ENCODE peak calls at places on chromosomes 11 and 22, in seven cellular contexts. One of them, this sample, is unnamed.

GRCh38 chr11:12215192-12215591 is 104.8 kb downstream of the MICAL2 start:
- DNase-seq in Panc1: no peak
- DNase-seq in suprapubic skin: no peak
- DNase-seq in GM12891: no peak
- DNase-seq in GM12892: no peak
- DNase-seq in transverse colon: no peak
- DNase-seq in sigmoid colon: no peak
- DNase-seq in this sample: no peak

GRCh38 chr11:111512296-111513239 is at the start of gene BTG4:
- DNase-seq in Panc1: no peak
- DNase-seq in suprapubic skin: no peak
- DNase-seq in GM12891: peak
- DNase-seq in GM12892: peak
- DNase-seq in transverse colon: peak
- DNase-seq in sigmoid colon: peak
- DNase-seq in this sample: no peak

GRCh38 chr11:66985508-66986177 is 10.5 kb downstream of the C11orf86 start:
- DNase-seq in Panc1: no peak
- DNase-seq in suprapubic skin: no peak
- DNase-seq in GM12891: no peak
- DNase-seq in GM12892: no peak
- DNase-seq in transverse colon: no peak
- DNase-seq in sigmoid colon: no peak
- DNase-seq in this sample: peak

GRCh38 chr22:29396126-29396525 is 7.8 kb upstream of the AP1B1 start:
- DNase-seq in Panc1: no peak
- DNase-seq in suprapubic skin: peak
- DNase-seq in GM12891: no peak
- DNase-seq in GM12892: no peak
- DNase-seq in transverse colon: no peak
- DNase-seq in sigmoid colon: peak
- DNase-seq in this sample: no peak

GRCh38 chr11:12674936-12675696 is 895 bp downstream of the TEAD1 start:
- DNase-seq in Panc1: no peak
- DNase-seq in suprapubic skin: peak
- DNase-seq in GM12891: no peak
- DNase-seq in GM12892: no peak
- DNase-seq in transverse colon: no peak
- DNase-seq in sigmoid colon: peak
- DNase-seq in this sample: no peak

GRCh38 chr11:118004543-118005223 is 18.5 kb downstream of the IL10RA start:
- DNase-seq in Panc1: no peak
- DNase-seq in suprapubic skin: no peak
- DNase-seq in GM12891: no peak
- DNase-seq in GM12892: no peak
- DNase-seq in transverse colon: no peak
- DNase-seq in sigmoid colon: no peak
- DNase-seq in this sample: no peak

GRCh38 chr11:75339685-75340409 is 11.6 kb downstream of the ARRB1 start:
- DNase-seq in Panc1: no peak
- DNase-seq in suprapubic skin: no peak
- DNase-seq in GM12891: no peak
- DNase-seq in GM12892: no peak
- DNase-seq in transverse colon: no peak
- DNase-seq in sigmoid colon: no peak
- DNase-seq in this sample: no peak

GRCh38 chr22:47057916-47058585 is 295.6 kb downstream of the TBC1D22A start:
- DNase-seq in Panc1: no peak
- DNase-seq in suprapubic skin: peak
- DNase-seq in GM12891: no peak
- DNase-seq in GM12892: no peak
- DNase-seq in transverse colon: no peak
- DNase-seq in sigmoid colon: peak
- DNase-seq in this sample: no peak

GRCh38 chr11:18171377-18172000 is 1.1 kb upstream of the MRGPRX4 start:
- DNase-seq in Panc1: peak
- DNase-seq in suprapubic skin: no peak
- DNase-seq in GM12891: no peak
- DNase-seq in GM12892: no peak
- DNase-seq in transverse colon: no peak
- DNase-seq in sigmoid colon: no peak
- DNase-seq in this sample: no peak

GRCh38 chr11:47538741-47539575 is 14.0 kb downstream of the CELF1 start:
- DNase-seq in Panc1: no peak
- DNase-seq in suprapubic skin: no peak
- DNase-seq in GM12891: no peak
- DNase-seq in GM12892: no peak
- DNase-seq in transverse colon: no peak
- DNase-seq in sigmoid colon: no peak
- DNase-seq in this sample: no peak

GRCh38 chr11:37504066-37504611 is 906.1 kb upstream of the RAG2 start:
- DNase-seq in Panc1: peak
- DNase-seq in suprapubic skin: no peak
- DNase-seq in GM12891: peak
- DNase-seq in GM12892: peak
- DNase-seq in transverse colon: no peak
- DNase-seq in sigmoid colon: no peak
- DNase-seq in this sample: no peak

GRCh38 chr11:63680842-63681207 is 475 bp upstream of the RTN3 start:
- DNase-seq in Panc1: no peak
- DNase-seq in suprapubic skin: no peak
- DNase-seq in GM12891: no peak
- DNase-seq in GM12892: no peak
- DNase-seq in transverse colon: no peak
- DNase-seq in sigmoid colon: no peak
- DNase-seq in this sample: no peak

GRCh38 chr11:27902981-27903624 is 202.8 kb upstream of the BDNF start:
- DNase-seq in Panc1: no peak
- DNase-seq in suprapubic skin: no peak
- DNase-seq in GM12891: no peak
- DNase-seq in GM12892: no peak
- DNase-seq in transverse colon: no peak
- DNase-seq in sigmoid colon: no peak
- DNase-seq in this sample: no peak

GRCh38 chr22:17767236-17768065 is 6.8 kb downstream of the BID start:
- DNase-seq in Panc1: no peak
- DNase-seq in suprapubic skin: no peak
- DNase-seq in GM12891: no peak
- DNase-seq in GM12892: peak
- DNase-seq in transverse colon: no peak
- DNase-seq in sigmoid colon: no peak
- DNase-seq in this sample: no peak

GRCh38 chr11:124878497-124879228 is 13.4 kb downstream of the ROBO3 start:
- DNase-seq in Panc1: no peak
- DNase-seq in suprapubic skin: no peak
- DNase-seq in GM12891: no peak
- DNase-seq in GM12892: no peak
- DNase-seq in transverse colon: no peak
- DNase-seq in sigmoid colon: no peak
- DNase-seq in this sample: no peak

GRCh38 chr22:19981961-19982920 is 34.4 kb downstream of the ARVCF start:
- DNase-seq in Panc1: no peak
- DNase-seq in suprapubic skin: no peak
- DNase-seq in GM12891: no peak
- DNase-seq in GM12892: no peak
- DNase-seq in transverse colon: no peak
- DNase-seq in sigmoid colon: no peak
- DNase-seq in this sample: no peak

GRCh38 chr22:32754413-32755041 is 47.0 kb upstream of the TIMP3 start:
- DNase-seq in Panc1: no peak
- DNase-seq in suprapubic skin: no peak
- DNase-seq in GM12891: no peak
- DNase-seq in GM12892: no peak
- DNase-seq in transverse colon: peak
- DNase-seq in sigmoid colon: no peak
- DNase-seq in this sample: no peak

DNA sequence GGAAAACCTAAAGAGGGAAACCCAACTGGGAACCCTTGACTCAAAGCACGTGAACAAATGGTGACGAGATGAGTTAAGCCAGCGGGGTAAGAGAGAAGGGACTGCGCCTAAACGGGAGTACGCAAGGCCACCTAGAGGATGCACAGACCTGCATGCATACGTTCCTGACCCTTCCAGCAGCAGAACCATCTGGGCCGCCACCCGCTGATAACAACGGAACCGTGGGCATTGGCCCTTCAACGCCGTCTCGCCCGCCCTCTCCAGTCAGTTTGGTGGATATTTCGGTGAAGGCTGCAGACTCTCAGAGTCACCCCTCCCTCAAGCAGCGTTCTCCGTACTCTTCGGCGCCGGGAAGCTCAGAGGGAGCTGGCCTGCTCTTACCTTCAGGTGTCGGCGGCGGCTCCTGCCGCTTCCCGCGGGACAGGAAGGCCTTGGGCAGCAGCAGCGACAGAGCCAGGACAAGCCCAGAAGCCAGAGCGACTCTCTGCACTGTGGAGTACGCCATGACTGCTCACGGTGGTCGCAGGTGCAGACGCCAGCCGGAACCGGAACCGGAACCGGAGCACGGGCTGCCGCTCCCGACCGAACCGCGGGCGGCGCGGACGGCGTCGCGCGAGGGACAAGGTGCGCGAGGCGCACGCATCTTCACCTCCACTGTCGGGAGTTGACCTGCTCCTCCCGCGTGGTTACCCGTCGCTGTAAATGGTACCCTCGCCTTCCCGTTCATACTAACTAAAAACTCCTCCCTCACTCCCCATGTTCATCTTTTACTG is at the start of gene RIC3:
- DNase-seq in Panc1: no peak
- DNase-seq in suprapubic skin: no peak
- DNase-seq in GM12891: peak
- DNase-seq in GM12892: peak
- DNase-seq in transverse colon: peak
- DNase-seq in sigmoid colon: peak
- DNase-seq in this sample: peak
- TF ChIP-seq POLR2AphosphoS5 in Panc1: no peak
- TF ChIP-seq POLR2AphosphoS5 in suprapubic skin: no peak
- TF ChIP-seq POLR2AphosphoS5 in GM12891: no peak
- TF ChIP-seq POLR2AphosphoS5 in GM12892: no peak
- TF ChIP-seq POLR2AphosphoS5 in transverse colon: no peak
- TF ChIP-seq POLR2AphosphoS5 in sigmoid colon: peak
- TF ChIP-seq POLR2AphosphoS5 in this sample: peak

GRCh38 chr11:779120-779954 is 2.0 kb upstream of the GATD1 start:
- DNase-seq in Panc1: no peak
- DNase-seq in suprapubic skin: no peak
- DNase-seq in GM12891: no peak
- DNase-seq in GM12892: no peak
- DNase-seq in transverse colon: peak
- DNase-seq in sigmoid colon: no peak
- DNase-seq in this sample: no peak

GRCh38 chr11:777288-778255 is at the start of gene GATD1:
- DNase-seq in Panc1: no peak
- DNase-seq in suprapubic skin: peak
- DNase-seq in GM12891: peak
- DNase-seq in GM12892: peak
- DNase-seq in transverse colon: peak
- DNase-seq in sigmoid colon: peak
- DNase-seq in this sample: peak

GRCh38 chr11:773830-774229 is 3.5 kb downstream of the GATD1 start:
- DNase-seq in Panc1: no peak
- DNase-seq in suprapubic skin: no peak
- DNase-seq in GM12891: no peak
- DNase-seq in GM12892: no peak
- DNase-seq in transverse colon: no peak
- DNase-seq in sigmoid colon: no peak
- DNase-seq in this sample: no peak

GRCh38 chr11:774873-775592 is 2.3 kb downstream of the GATD1 start:
- DNase-seq in Panc1: no peak
- DNase-seq in suprapubic skin: peak
- DNase-seq in GM12891: no peak
- DNase-seq in GM12892: no peak
- DNase-seq in transverse colon: no peak
- DNase-seq in sigmoid colon: peak
- DNase-seq in this sample: no peak

GRCh38 chr11:776459-777287 is 614 bp downstream of the GATD1 start:
- DNase-seq in Panc1: no peak
- DNase-seq in suprapubic skin: peak
- DNase-seq in GM12891: peak
- DNase-seq in GM12892: no peak
- DNase-seq in transverse colon: no peak
- DNase-seq in sigmoid colon: peak
- DNase-seq in this sample: no peak
- TF ChIP-seq POLR2AphosphoS5 in Panc1: peak
- TF ChIP-seq POLR2AphosphoS5 in suprapubic skin: no peak
- TF ChIP-seq POLR2AphosphoS5 in GM12891: peak
- TF ChIP-seq POLR2AphosphoS5 in GM12892: peak
- TF ChIP-seq POLR2AphosphoS5 in transverse colon: no peak
- TF ChIP-seq POLR2AphosphoS5 in sigmoid colon: no peak
- TF ChIP-seq POLR2AphosphoS5 in this sample: no peak

GRCh38 chr11:6502382-6502781 is 5.3 kb downstream of the DNHD1 start:
- DNase-seq in Panc1: no peak
- DNase-seq in suprapubic skin: no peak
- DNase-seq in GM12891: no peak
- DNase-seq in GM12892: no peak
- DNase-seq in transverse colon: no peak
- DNase-seq in sigmoid colon: no peak
- DNase-seq in this sample: no peak

GRCh38 chr11:6505577-6506240 is 8.6 kb downstream of the DNHD1 start:
- DNase-seq in Panc1: peak
- DNase-seq in suprapubic skin: no peak
- DNase-seq in GM12891: no peak
- DNase-seq in GM12892: no peak
- DNase-seq in transverse colon: no peak
- DNase-seq in sigmoid colon: no peak
- DNase-seq in this sample: peak
- TF ChIP-seq POLR2AphosphoS5 in Panc1: no peak
- TF ChIP-seq POLR2AphosphoS5 in suprapubic skin: no peak
- TF ChIP-seq POLR2AphosphoS5 in GM12891: no peak
- TF ChIP-seq POLR2AphosphoS5 in GM12892: no peak
- TF ChIP-seq POLR2AphosphoS5 in transverse colon: no peak
- TF ChIP-seq POLR2AphosphoS5 in sigmoid colon: peak
- TF ChIP-seq POLR2AphosphoS5 in this sample: no peak

DNA sequence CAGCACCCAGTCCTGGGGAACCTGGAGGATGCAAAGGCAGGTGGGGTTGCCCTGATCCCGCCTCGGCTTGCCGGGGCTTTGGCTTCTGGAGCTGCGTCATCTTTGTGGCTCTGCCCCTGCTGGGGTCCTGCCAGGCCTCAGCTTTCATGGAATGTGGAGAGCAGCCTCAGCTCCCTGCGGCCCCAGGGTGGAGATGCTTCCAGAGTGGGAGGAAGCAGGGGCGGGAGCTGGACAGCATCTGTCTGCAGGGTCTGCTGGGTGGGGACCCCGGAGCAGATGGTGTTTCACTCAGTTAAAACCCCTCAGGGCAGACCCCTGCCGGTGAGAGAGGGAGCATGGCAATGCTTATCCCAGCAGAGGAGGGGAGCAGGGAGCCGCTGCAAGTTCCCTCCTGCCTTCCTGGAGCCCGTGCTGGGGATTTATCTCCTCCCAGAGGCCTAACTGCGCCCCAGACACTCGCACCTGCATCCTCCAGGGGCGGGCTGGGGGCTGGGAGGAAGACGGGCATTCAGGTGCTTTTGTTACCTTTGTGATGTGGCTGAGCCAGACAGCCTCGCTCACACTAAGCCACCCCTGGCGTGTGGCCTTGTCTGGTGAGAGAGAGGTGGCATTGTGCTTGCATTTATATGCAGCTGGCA is 15.7 kb downstream of the GRIK4 start:
- DNase-seq in Panc1: no peak
- DNase-seq in suprapubic skin: no peak
- DNase-seq in GM12891: no peak
- DNase-seq in GM12892: no peak
- DNase-seq in transverse colon: no peak
- DNase-seq in sigmoid colon: no peak
- DNase-seq in this sample: no peak
- TF ChIP-seq POLR2AphosphoS5 in Panc1: no peak
- TF ChIP-seq POLR2AphosphoS5 in suprapubic skin: no peak
- TF ChIP-seq POLR2AphosphoS5 in GM12891: no peak
- TF ChIP-seq POLR2AphosphoS5 in GM12892: no peak
- TF ChIP-seq POLR2AphosphoS5 in transverse colon: no peak
- TF ChIP-seq POLR2AphosphoS5 in sigmoid colon: no peak
- TF ChIP-seq POLR2AphosphoS5 in this sample: no peak

GRCh38 chr11:2139118-2139490 is at the start of gene IGF2:
- DNase-seq in Panc1: no peak
- DNase-seq in suprapubic skin: no peak
- DNase-seq in GM12891: no peak
- DNase-seq in GM12892: no peak
- DNase-seq in transverse colon: no peak
- DNase-seq in sigmoid colon: no peak
- DNase-seq in this sample: no peak
- TF ChIP-seq POLR2AphosphoS5 in Panc1: no peak
- TF ChIP-seq POLR2AphosphoS5 in suprapubic skin: no peak
- TF ChIP-seq POLR2AphosphoS5 in GM12891: no peak
- TF ChIP-seq POLR2AphosphoS5 in GM12892: no peak
- TF ChIP-seq POLR2AphosphoS5 in transverse colon: no peak
- TF ChIP-seq POLR2AphosphoS5 in sigmoid colon: no peak
- TF ChIP-seq POLR2AphosphoS5 in this sample: no peak